ENCODE peak calls at places on chromosomes 13 and 19, in seven cellular contexts. Z, O, G, R, J, E and N are unnamed samples.

GRCh38 chr19:6593651-6594416 is 2.9 kb upstream of the CD70 start:
- DNase-seq in Z (no peak), O (no peak), G (no peak), R (no peak), J (no peak), E (no peak), N (peak; percentile 7)

GRCh38 chr19:40321076-40321475 is 27.1 kb downstream of the C19orf47 start:
- DNase-seq in Z (no peak), O (no peak), G (no peak), R (no peak), J (no peak), E (no peak), N (no peak)

GRCh38 chr13:60448907-60449510 is 52.0 kb downstream of the TDRD3 start:
- DNase-seq in Z (peak; percentile 66), O (no peak), G (no peak), R (peak; percentile 81), J (peak; percentile 44), E (peak; percentile 3), N (no peak)

GRCh38 chr19:53365899-53366493 is 491 bp downstream of the ZNF525 start:
- DNase-seq in Z (peak; percentile 68), O (no peak), G (no peak), R (peak; percentile 56), J (no peak), E (no peak), N (peak; percentile 39)

GRCh38 chr13:44876782-44877324 is 112.4 kb downstream of the NUFIP1 start:
- DNase-seq in Z (peak; percentile 88), O (no peak), G (no peak), R (no peak), J (no peak), E (no peak), N (no peak)

GRCh38 chr19:23222998-23223652 is 27.1 kb downstream of the ZNF724 start:
- DNase-seq in Z (no peak), O (no peak), G (no peak), R (no peak), J (no peak), E (no peak), N (no peak)

GRCh38 chr19:30788105-30788765 is 416.1 kb downstream of the ZNF536 start:
- DNase-seq in Z (no peak), O (no peak), G (no peak), R (no peak), J (no peak), E (no peak), N (no peak)

GRCh38 chr19:11963566-11964355 is 1.1 kb upstream of the ZNF763 start:
- DNase-seq in Z (peak; percentile 93), O (peak; percentile 79), G (peak; percentile 90), R (peak; percentile 93), J (peak; percentile 26), E (peak; percentile 35), N (peak; percentile 36)

GRCh38 chr13:24128962-24129361 is 31.6 kb upstream of the SPATA13 start:
- DNase-seq in Z (no peak), O (no peak), G (no peak), R (no peak), J (no peak), E (no peak), N (no peak)

GRCh38 chr19:33780746-33781145 is 15.9 kb upstream of the KCTD15 start:
- DNase-seq in Z (no peak), O (no peak), G (no peak), R (no peak), J (peak; percentile 10), E (no peak), N (peak; percentile 30)
- H3K27me3 ChIP-seq in Z (peaks cover 5% of the 10 kb centered on the region), O (peaks cover 45% of the 10 kb centered on the region), G (peaks cover 43% of the 10 kb centered on the region), R (peaks cover 73% of the 10 kb centered on the region), J (peaks cover 10% of the 10 kb centered on the region), E (peaks cover 72% of the 10 kb centered on the region), N (peaks cover 20% of the 10 kb centered on the region)

GRCh38 chr13:78958019-78958418 is 299.1 kb upstream of the OBI1 start:
- DNase-seq in Z (no peak), O (no peak), G (no peak), R (no peak), J (no peak), E (no peak), N (peak; percentile 10)
- H3K27me3 ChIP-seq in Z (no peaks in the 10 kb centered on the region), O (no peaks in the 10 kb centered on the region), G (peaks cover 3% of the 10 kb centered on the region), R (no peaks in the 10 kb centered on the region), J (no peaks in the 10 kb centered on the region), E (peaks cover 7% of the 10 kb centered on the region), N (no peaks in the 10 kb centered on the region)

GRCh38 chr19:1067341-1068103 is 555 bp downstream of the ARHGAP45 start:
- DNase-seq in Z (no peak), O (no peak), G (no peak), R (no peak), J (no peak), E (no peak), N (no peak)
- H3K27me3 ChIP-seq in Z (peaks cover 19% of the 10 kb centered on the region), O (peaks cover 54% of the 10 kb centered on the region), G (peaks cover 74% of the 10 kb centered on the region), R (peaks cover 50% of the 10 kb centered on the region), J (peaks cover 18% of the 10 kb centered on the region), E (no peaks in the 10 kb centered on the region), N (no peaks in the 10 kb centered on the region)

GRCh38 chr19:48444129-48444932 is 1.5 kb upstream of the GRWD1 start:
- DNase-seq in Z (peak; percentile 54), O (no peak), G (no peak), R (peak; percentile 15), J (no peak), E (no peak), N (no peak)

GRCh38 chr19:48442116-48443035 is 3.4 kb upstream of the GRWD1 start:
- DNase-seq in Z (peak; percentile 56), O (no peak), G (no peak), R (no peak), J (no peak), E (no peak), N (no peak)

GRCh38 chr19:48443262-48443661 is 2.5 kb upstream of the GRWD1 start:
- DNase-seq in Z (peak; percentile 62), O (no peak), G (no peak), R (peak; percentile 56), J (no peak), E (no peak), N (no peak)

GRCh38 chr19:48443731-48444128 is 2.1 kb upstream of the GRWD1 start:
- DNase-seq in Z (peak; percentile 31), O (no peak), G (no peak), R (peak; percentile 13), J (no peak), E (no peak), N (no peak)

DNA sequence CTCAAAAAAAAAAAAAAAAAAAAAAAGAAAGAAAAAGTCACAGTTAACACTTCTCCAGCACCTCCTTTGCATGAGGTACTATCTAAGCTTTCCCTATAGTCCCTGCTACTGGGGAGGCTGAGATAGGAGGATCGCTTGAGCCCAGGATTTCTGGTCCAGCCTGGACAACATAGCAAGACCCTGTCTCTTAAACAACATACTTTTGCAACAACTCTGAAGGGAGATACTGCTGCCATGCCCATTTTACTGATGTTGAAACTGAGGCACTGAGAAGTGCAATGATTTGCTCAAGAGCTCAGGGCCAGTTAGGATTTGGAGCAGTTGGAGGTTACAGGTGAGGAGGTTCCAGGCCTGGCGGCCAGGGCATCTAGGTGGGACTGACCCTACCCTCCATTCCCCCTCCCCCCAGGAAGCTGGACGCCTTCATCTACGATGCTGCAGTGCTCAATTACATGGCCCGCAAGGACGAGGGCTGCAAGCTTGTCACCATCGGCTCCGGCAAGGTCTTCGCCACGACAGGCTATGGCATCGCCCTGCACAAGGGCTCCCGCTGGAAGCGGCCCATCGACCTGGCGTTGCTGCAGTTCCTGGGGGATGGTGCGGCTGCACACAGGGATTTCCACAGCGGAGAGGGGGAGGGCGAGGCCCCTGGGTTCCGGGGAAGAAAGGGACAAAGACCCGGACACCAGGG is 4.3 kb upstream of the GRWD1 start:
- DNase-seq in Z (no peak), O (no peak), G (no peak), R (no peak), J (no peak), E (no peak), N (no peak)
- H3K27me3 ChIP-seq in Z (peaks cover 30% of the 10 kb centered on the region), O (peaks cover 3% of the 10 kb centered on the region), G (peaks cover 73% of the 10 kb centered on the region), R (no peaks in the 10 kb centered on the region), J (peaks cover 11% of the 10 kb centered on the region), E (no peaks in the 10 kb centered on the region), N (no peaks in the 10 kb centered on the region)

GRCh38 chr13:26784704-26785639 is 24.4 kb upstream of the GPR12 start:
- DNase-seq in Z (peak; percentile 53), O (no peak), G (no peak), R (no peak), J (no peak), E (no peak), N (no peak)
- H3K27me3 ChIP-seq in Z (no peaks in the 10 kb centered on the region), O (peaks cover 5% of the 10 kb centered on the region), G (peaks cover 38% of the 10 kb centered on the region), R (peaks cover 48% of the 10 kb centered on the region), J (no peaks in the 10 kb centered on the region), E (peaks cover 100% of the 10 kb centered on the region), N (peaks cover 13% of the 10 kb centered on the region)

GRCh38 chr13:51222510-51223283 is 499 bp downstream of the FAM124A start:
- DNase-seq in Z (peak; percentile 59), O (no peak), G (no peak), R (peak; percentile 31), J (peak; percentile 7), E (no peak), N (no peak)

GRCh38 chr13:51221674-51222509 is at the start of gene FAM124A:
- DNase-seq in Z (peak; percentile 82), O (no peak), G (peak; percentile 75), R (peak; percentile 76), J (peak; percentile 20), E (peak; percentile 12), N (peak; percentile 57)

GRCh38 chr13:51221108-51221507 is 1.1 kb upstream of the FAM124A start:
- DNase-seq in Z (no peak), O (no peak), G (no peak), R (no peak), J (no peak), E (no peak), N (no peak)

GRCh38 chr13:51220706-51221105 is 1.5 kb upstream of the FAM124A start:
- DNase-seq in Z (no peak), O (no peak), G (no peak), R (no peak), J (peak; percentile 6), E (no peak), N (no peak)

DNA sequence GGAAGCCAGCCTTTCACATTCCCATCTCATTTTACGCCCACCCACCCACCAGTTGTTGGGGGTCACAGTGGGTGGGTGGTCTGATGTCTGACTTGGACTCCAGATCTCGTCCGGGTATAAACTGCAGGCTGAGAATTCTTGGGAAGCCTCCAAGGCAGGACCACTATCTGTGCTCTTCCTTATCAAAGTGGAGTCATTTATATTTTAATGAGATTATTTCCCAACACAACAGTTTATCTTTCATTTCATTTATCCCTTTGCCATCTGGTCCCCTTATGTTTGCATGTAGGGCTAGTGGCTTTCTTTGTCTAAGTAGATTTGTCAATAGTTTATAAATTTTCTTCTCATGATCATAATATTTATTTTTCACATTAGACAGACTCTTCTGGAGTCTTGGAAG is 3.5 kb upstream of the FAM124A start:
- DNase-seq in Z (no peak), O (no peak), G (no peak), R (no peak), J (no peak), E (no peak), N (no peak)
- H3K27me3 ChIP-seq in Z (peaks cover 2% of the 10 kb centered on the region), O (no peaks in the 10 kb centered on the region), G (no peaks in the 10 kb centered on the region), R (no peaks in the 10 kb centered on the region), J (peaks cover 2% of the 10 kb centered on the region), E (peaks cover 67% of the 10 kb centered on the region), N (peaks cover 5% of the 10 kb centered on the region)

DNA sequence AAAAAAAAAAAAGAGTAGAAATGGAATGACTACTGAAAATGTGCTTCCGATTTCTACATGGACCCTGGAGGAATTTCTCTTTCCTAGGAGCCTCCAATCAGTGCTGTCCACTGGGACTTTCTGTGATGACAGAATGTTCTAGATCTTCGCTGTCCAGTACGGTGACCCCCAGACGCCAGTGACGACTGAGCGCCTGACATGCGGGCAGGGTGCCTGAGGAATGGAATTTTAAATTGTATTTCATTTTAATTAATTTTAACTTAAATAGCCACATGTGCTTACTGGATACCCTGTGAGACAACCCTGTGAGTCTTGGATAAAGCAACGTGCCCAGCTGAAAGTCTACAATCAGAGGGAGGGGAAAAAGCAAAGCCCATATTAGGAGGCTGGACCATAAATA is 4.1 kb upstream of the TLE6 start:
- DNase-seq in Z (no peak), O (no peak), G (no peak), R (no peak), J (no peak), E (no peak), N (no peak)
- H3K27me3 ChIP-seq in Z (peaks cover 12% of the 10 kb centered on the region), O (no peaks in the 10 kb centered on the region), G (no peaks in the 10 kb centered on the region), R (no peaks in the 10 kb centered on the region), J (no peaks in the 10 kb centered on the region), E (no peaks in the 10 kb centered on the region), N (no peaks in the 10 kb centered on the region)